ENCODE peak calls at places on chromosomes 3 and 15, in five cellular contexts. U, Z, F, N and V are unnamed samples.

GRCh38 chr3:117610156-117610555 is 900.6 kb downstream of the TUSC7 start:
- DNase-seq in Z (no peak), F (no peak), N (no peak), U (no peak), V (peak)

GRCh38 chr15:82621970-82622369 is 25.2 kb downstream of the CPEB1 start:
- DNase-seq in N (no peak), U (no peak), F (no peak), Z (no peak), V (no peak)

GRCh38 chr3:13850161-13850945 is 29.5 kb downstream of the WNT7A start:
- DNase-seq in U (no peak), N (peak), F (no peak), Z (no peak), V (no peak)

GRCh38 chr3:112514527-112515128 is 15.4 kb upstream of the BTLA start:
- DNase-seq in Z (no peak), N (no peak), F (peak), U (peak), V (peak)

GRCh38 chr3:76470285-76470684 is 569.6 kb upstream of the ROBO2 start:
- DNase-seq in Z (no peak), N (no peak), U (no peak), F (peak), V (peak)

GRCh38 chr3:4290272-4290893 is 12.8 kb upstream of the SETMAR start:
- DNase-seq in Z (no peak), F (peak), U (no peak), N (no peak), V (peak)

GRCh38 chr3:132545471-132545870 is 51.6 kb upstream of the ACKR4 start:
- DNase-seq in Z (no peak), U (no peak), N (no peak), F (no peak), V (no peak)

GRCh38 chr3:71305246-71306206 is 278.0 kb downstream of the FOXP1 start:
- DNase-seq in Z (peak), N (peak), U (no peak), F (peak), V (peak)

GRCh38 chr3:66795365-66795764 is 202.7 kb upstream of the KBTBD8 start:
- DNase-seq in Z (no peak), F (peak), N (no peak), U (no peak), V (peak)

GRCh38 chr3:58008140-58009025 is at the start of gene FLNB:
- DNase-seq in N (peak), F (peak), U (peak), Z (peak), V (peak)

GRCh38 chr3:52537726-52538421 is 1.5 kb downstream of the UQCC5 start:
- DNase-seq in Z (no peak), F (no peak), N (no peak), U (no peak), V (no peak)

GRCh38 chr3:50580683-50581458 is 11.5 kb downstream of the HEMK1 start:
- DNase-seq in U (no peak), Z (no peak), N (no peak), F (no peak), V (no peak)

GRCh38 chr15:39804026-39804425 is 21.4 kb upstream of the FSIP1 start:
- DNase-seq in N (no peak), Z (no peak), U (no peak), F (no peak), V (peak)

GRCh38 chr3:119098620-119099222 is 47.2 kb upstream of the TEX55 start:
- DNase-seq in Z (no peak), F (peak), N (no peak), U (no peak), V (peak)

GRCh38 chr3:42300013-42300412 is 34.0 kb upstream of the CCK start:
- DNase-seq in U (no peak), F (peak), Z (no peak), N (no peak), V (peak)

GRCh38 chr15:41897327-41897726 is 3.5 kb upstream of the SPTBN5 start:
- DNase-seq in Z (no peak), N (no peak), U (no peak), F (no peak), V (no peak)

GRCh38 chr3:171950373-171950772 is 89.0 kb upstream of the FNDC3B start:
- DNase-seq in U (no peak), N (no peak), Z (no peak), F (peak), V (peak)

GRCh38 chr15:70098170-70098460 is 398 bp upstream of the TLE3 start:
- DNase-seq in F (no peak), U (no peak), Z (no peak), N (no peak), V (no peak)

GRCh38 chr3:94004301-94004910 is 24.0 kb downstream of the STX19 start:
- DNase-seq in U (no peak), F (peak), Z (no peak), N (no peak), V (peak)

GRCh38 chr3:163548005-163548404 is 1530.3 kb downstream of the SI start:
- DNase-seq in Z (no peak), F (no peak), N (no peak), U (no peak), V (no peak)

GRCh38 chr3:46393554-46394434 is 13.1 kb downstream of the CCR5AS start:
- DNase-seq in F (no peak), Z (no peak), N (peak), U (no peak), V (peak)

GRCh38 chr3:46397111-46397510 is 9.8 kb downstream of the CCR5AS start:
- DNase-seq in Z (no peak), U (no peak), F (no peak), N (peak), V (no peak)

GRCh38 chr3:46393011-46393410 is 13.9 kb downstream of the CCR5AS start:
- DNase-seq in F (no peak), Z (no peak), N (no peak), U (no peak), V (no peak)

GRCh38 chr3:46396129-46396528 is 10.7 kb downstream of the CCR5AS start:
- DNase-seq in U (no peak), F (no peak), Z (no peak), N (peak), V (no peak)

DNA sequence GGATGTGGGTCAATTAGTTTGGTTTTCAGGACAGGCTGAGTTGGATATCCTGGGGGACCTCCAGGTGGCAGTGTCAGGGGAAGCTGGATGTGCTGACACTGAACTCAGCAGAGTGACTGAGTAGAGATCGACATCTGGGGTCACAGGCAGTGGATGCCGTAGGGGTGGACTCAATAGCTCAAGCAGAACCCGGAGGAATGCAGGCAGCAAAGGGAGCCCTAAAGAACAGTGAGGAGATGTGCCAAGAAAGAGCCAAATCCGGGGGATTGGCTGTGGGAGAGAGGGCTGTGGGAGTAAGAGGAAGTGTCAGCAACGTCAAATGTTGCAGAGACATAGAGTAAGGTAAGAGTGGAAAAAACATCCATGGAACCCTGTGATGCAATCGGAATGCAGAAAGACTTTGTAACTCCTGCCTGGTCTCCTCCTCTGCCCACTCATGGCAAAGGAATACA is 11.6 kb downstream of the CCR5AS start:
- DNase-seq in U (no peak), N (peak), Z (no peak), F (no peak), V (peak)
- TF ChIP-seq CTCF in U (peak), N (no peak), Z (no peak), F (no peak), V (peak)

DNA sequence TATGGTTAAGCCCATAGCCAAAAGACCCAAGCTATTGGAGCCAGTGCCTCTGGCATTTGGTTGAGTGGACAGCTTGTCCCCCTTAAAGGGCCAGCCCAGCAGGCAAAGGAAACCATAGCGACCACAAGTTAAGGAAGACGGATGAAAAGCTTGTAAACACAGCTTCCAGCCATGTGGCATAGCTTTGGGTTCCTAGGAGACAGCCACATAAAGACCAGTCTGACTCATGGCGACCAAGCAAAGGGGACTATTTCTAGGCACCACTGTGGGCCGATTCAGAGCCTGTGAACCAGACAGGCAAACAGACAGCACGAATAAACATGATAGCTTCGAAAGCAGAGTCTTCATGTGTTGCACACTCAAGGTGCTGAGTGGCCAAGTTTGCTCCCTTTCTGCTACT is 30.5 kb upstream of the SRGAP3 start:
- DNase-seq in F (peak), U (no peak), Z (no peak), N (no peak), V (peak)
- H3K4me3 ChIP-seq in F (no peak), U (no peak), Z (no peak), N (no peak), V (no peak)

DNA sequence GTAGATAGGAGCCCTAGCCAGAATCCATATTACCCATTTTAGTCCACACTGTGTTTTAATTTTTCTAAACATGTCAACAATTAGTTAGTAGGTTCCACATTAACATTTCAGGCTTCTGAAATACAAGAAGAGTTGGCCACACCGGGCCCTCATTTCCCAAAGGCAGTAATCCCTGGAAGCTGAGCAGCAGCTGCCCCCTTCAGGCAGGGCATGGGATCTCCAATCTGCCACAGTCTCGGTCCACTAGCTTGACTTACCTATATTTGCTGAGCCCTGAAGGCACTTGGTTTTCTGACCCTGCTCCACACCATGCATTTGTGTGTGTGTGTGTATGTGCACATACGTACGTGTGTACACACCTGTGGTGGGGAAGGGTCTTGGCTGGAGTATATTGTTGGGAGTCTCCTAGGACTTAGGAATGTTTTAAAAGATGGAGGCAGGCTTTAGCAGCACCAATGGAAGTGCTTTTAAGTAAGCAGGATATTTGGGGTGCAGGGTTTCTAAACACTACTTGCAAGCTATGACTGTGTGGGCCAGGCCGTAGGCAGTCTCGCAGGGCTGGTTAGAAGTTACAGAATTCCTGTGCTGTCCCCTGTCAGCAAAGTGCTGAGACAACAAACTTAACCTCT is 71.2 kb upstream of the SOX14 start:
- DNase-seq in U (peak), F (no peak), Z (no peak), N (peak), V (no peak)
- TF ChIP-seq CTCF in U (peak), F (no peak), Z (no peak), N (peak), V (no peak)

GRCh38 chr15:99310745-99311144 is 59.5 kb downstream of the LRRC28 start:
- DNase-seq in Z (no peak), N (no peak), F (no peak), U (no peak), V (no peak)

GRCh38 chr15:99306694-99307338 is 55.5 kb downstream of the LRRC28 start:
- DNase-seq in Z (peak), U (no peak), N (peak), F (no peak), V (no peak)

GRCh38 chr15:99307735-99308134 is 56.5 kb downstream of the LRRC28 start:
- DNase-seq in Z (no peak), U (no peak), N (no peak), F (no peak), V (no peak)

GRCh38 chr15:99303881-99304280 is 52.6 kb downstream of the LRRC28 start:
- DNase-seq in N (no peak), F (no peak), U (no peak), Z (no peak), V (no peak)

GRCh38 chr15:99305761-99306505 is 54.7 kb downstream of the LRRC28 start:
- DNase-seq in F (peak), Z (peak), N (peak), U (no peak), V (peak)
- H3K4me3 ChIP-seq in F (no peak), Z (peak), N (no peak), U (no peak), V (peak)

DNA sequence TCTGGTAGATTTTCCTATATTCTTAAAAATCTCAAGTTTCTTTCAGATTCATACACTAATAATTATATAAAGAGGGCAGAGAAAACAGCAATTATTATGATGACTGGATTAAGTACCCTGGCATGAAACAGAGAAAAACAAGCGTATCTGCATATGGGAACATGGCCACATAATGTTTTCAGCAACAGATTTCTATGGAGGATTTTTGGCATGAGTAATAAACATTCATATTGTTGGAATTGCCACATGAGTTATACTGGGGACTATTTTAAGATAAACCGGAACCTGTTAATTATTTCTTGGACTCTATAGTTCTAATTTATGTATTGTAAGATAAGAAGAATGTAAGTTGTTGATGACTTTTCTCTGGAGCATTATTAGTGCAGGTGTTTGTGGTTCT is 112.7 kb downstream of the OXSM start:
- DNase-seq in U (no peak), F (no peak), N (no peak), Z (no peak), V (no peak)
- TF ChIP-seq CTCF in U (no peak), F (no peak), N (no peak), Z (no peak), V (no peak)

DNA sequence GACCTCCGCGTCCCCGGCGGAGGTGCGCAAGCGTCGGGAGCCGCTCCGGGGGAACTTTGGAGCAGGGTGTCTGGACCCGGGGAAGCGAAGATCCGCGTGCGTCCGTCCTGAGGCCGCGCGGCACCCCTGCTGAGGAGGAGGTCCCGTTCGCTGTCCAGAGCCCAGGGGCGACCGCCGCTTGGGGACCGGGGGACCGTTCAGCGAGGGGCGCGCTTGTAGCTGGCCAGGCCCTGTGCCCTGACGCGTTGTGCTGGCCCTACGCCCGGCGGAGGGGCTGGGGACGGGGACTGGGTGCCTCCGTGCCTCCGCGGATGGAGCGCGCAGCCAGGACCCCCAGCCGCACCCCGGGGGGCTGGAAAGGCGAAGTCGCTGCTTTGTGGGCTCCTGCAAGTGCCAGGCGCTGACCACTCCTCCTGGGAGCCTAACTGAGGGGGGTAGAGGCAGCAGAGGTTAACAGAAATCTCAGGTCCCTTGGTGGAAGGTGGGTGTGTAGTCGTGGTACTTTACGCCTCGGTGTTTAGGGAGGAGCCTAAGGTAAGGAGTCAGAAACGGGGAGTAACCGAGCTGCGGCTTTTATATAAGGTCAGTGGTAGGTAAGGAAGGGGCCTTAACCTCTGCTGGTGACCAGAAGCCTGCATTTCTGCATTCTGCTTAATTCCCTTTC is at the start of gene PPARG:
- DNase-seq in U (no peak), Z (peak), N (no peak), F (peak), V (peak)
- H3K4me3 ChIP-seq in U (no peak), Z (peak), N (peak), F (peak), V (peak)

DNA sequence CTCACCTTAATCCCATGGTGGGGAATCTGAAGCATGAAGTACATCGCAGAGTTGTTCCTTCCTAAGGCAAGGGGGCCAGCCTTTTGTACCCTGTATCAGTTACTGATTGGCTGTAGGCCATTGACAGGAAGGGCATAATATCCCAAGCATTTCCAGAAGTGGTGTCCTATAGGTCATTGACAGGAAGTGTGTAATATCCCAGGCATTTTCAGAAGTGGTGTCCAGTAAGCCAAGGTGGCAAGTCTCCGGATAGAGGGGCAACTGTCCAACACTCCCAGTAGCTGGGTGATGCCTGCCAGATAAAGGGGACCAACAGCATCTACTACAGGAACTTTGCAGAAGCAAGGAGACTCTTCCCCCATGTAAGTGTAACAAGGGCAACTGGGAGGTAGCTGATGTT is 52.1 kb upstream of the MYRIP start:
- DNase-seq in U (no peak), N (no peak), Z (no peak), F (no peak), V (no peak)
- TF ChIP-seq CTCF in U (no peak), N (no peak), Z (no peak), F (no peak), V (no peak)

GRCh38 chr3:170331143-170331542 is 26.4 kb upstream of the SKIL start:
- DNase-seq in Z (no peak), F (no peak), N (peak), U (no peak), V (peak)

GRCh38 chr3:170324962-170325361 is 32.6 kb upstream of the SKIL start:
- DNase-seq in N (no peak), Z (no peak), U (no peak), F (no peak), V (no peak)

GRCh38 chr3:170327040-170327808 is 30.3 kb upstream of the SKIL start:
- DNase-seq in U (no peak), Z (no peak), F (no peak), N (no peak), V (no peak)

DNA sequence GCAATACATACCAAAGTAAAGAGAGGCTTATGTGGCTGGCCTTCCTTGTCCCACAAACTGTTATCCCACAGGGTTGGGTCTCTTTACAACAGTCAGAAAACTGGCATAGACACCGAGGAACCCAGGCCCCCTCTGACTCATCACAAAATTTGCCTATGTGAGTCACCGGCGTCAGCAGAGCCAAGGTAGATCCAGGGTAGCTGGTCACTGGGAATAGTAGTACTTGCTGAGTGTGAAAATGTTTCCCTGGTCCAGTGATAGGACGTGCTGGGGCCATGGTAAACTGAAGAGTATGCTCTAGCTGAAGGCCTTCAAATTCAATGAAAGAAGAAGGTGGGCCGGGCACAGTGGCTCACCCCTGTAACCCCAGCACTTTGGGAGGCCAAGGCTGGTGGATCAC is 27.1 kb upstream of the SKIL start:
- DNase-seq in N (no peak), F (peak), Z (no peak), U (no peak), V (peak)
- H3K4me3 ChIP-seq in N (no peak), F (no peak), Z (no peak), U (no peak), V (no peak)

GRCh38 chr15:91946914-91947313 is 93.4 kb downstream of the SLCO3A1 start:
- DNase-seq in N (no peak), U (no peak), F (no peak), Z (peak), V (no peak)
- TF ChIP-seq CTCF in N (peak), U (no peak), F (no peak), Z (peak), V (no peak)

DNA sequence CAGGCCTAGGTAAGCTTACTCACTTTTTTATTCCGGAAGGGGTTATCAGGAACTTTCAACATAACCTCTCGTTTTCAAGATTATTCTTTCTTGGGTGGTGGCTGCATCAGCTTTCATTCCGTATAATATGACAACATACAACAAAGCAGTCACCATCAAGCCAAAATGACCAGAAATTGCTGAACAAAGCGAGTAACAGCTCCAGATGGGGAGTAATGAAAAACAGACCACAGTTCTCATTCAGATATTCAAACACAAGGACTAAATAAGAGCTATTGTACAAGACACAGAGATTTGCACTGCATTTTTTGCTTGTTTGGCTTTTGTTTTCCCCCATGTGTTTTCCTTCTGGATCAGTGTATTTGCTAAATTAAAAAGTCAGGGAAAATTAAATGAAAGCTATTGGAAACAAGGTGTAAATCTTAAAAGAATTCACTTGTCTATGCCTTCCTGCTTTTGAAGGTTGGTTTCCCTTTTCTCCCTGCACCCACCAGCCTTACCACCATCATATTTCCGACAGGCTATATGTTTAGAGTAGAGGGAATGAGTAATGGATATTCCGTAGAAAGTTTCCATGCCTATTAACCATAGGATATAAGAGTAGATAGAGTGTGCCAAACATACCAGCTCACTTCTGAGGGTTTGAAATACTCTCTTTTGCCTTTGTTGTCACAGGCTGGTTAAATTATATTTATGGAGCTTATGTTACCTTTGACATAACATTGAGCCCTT is 213.6 kb downstream of the RBMS3 start:
- DNase-seq in F (no peak), N (no peak), Z (no peak), U (no peak), V (no peak)
- H3K4me3 ChIP-seq in F (no peak), N (no peak), Z (no peak), U (no peak), V (no peak)